ENCODE peak calls at places on chromosomes 3 and 15, in ten cellular contexts. F is fibroblast of mammary gland, M is adrenal gland, H is A673, W is dorsolateral prefrontal cortex, B is uterus, P is GM12864, Z is ovary, J is fibroblast of pulmonary artery, T is A549. C is an unnamed sample.

GRCh38 chr3:42159706-42160472 is 68.7 kb downstream of the TRAK1 start:
- DNase-seq in F (no peak), M (no peak), H (no peak), W (no peak), B (no peak), P (no peak), Z (no peak), J (no peak), T (peak; percentile 81), C (peak; percentile 93)

GRCh38 chr15:76239786-76240185 is 71.5 kb downstream of the ETFA start:
- DNase-seq in F (peak; percentile 2), M (no peak), H (peak; percentile 33), W (no peak), B (no peak), P (no peak), Z (no peak), J (no peak), T (no peak), C (no peak)

GRCh38 chr3:46127503-46127902 is 80.6 kb downstream of the CCR1 start:
- DNase-seq in F (peak; percentile 83), M (no peak), H (no peak), W (no peak), B (no peak), P (no peak), Z (no peak), J (peak; percentile 91), T (no peak), C (no peak)

GRCh38 chr3:196918968-196919367 is 23.4 kb downstream of the NCBP2 start:
- DNase-seq in F (no peak), M (no peak), H (no peak), W (no peak), B (no peak), P (no peak), Z (no peak), J (no peak), T (no peak), C (no peak)

GRCh38 chr3:188153498-188153948 is 434 bp upstream of the LPP start:
- DNase-seq in F (peak; percentile 90), M (peak; percentile 93), H (peak; percentile 91), W (no peak), B (peak; percentile 93), P (no peak), Z (peak; percentile 84), J (peak; percentile 97), T (peak; percentile 84), C (peak; percentile 92)

GRCh38 chr3:18066899-18067582 is 324.6 kb upstream of the TBC1D5 start:
- DNase-seq in F (no peak), M (no peak), H (no peak), W (no peak), B (no peak), P (no peak), Z (no peak), J (no peak), T (no peak), C (no peak)

GRCh38 chr3:174270841-174271240 is 588.3 kb upstream of the NAALADL2 start:
- DNase-seq in F (peak; percentile 73), M (no peak), H (no peak), W (no peak), B (no peak), P (no peak), Z (no peak), J (peak; percentile 65), T (no peak), C (no peak)

GRCh38 chr15:59060348-59060747 is 44.6 kb upstream of the CCNB2 start:
- DNase-seq in F (no peak), M (no peak), H (no peak), W (no peak), B (no peak), P (no peak), Z (no peak), J (no peak), T (no peak), C (no peak)

GRCh38 chr15:43779016-43779415 is 2.2 kb upstream of the ELL3 start:
- DNase-seq in F (no peak), M (no peak), H (no peak), W (no peak), B (no peak), P (no peak), Z (no peak), J (no peak), T (no peak), C (no peak)

GRCh38 chr15:43777293-43777819 is 590 bp upstream of the ELL3 start:
- DNase-seq in F (peak; percentile 76), M (peak; percentile 87), H (peak; percentile 88), W (peak; percentile 52), B (peak; percentile 79), P (peak; percentile 69), Z (peak; percentile 80), J (peak; percentile 75), T (no peak), C (peak; percentile 83)

GRCh38 chr15:43776101-43776717 is 557 bp downstream of the ELL3 start:
- DNase-seq in F (no peak), M (peak; percentile 46), H (no peak), W (no peak), B (peak; percentile 39), P (peak; percentile 77), Z (peak; percentile 50), J (no peak), T (no peak), C (peak; percentile 76)

GRCh38 chr15:43775411-43775965 is 1.3 kb downstream of the ELL3 start:
- DNase-seq in F (peak; percentile 59), M (peak; percentile 65), H (peak; percentile 79), W (peak; percentile 44), B (peak; percentile 42), P (no peak), Z (peak; percentile 43), J (peak; percentile 44), T (peak; percentile 25), C (peak; percentile 65)

DNA sequence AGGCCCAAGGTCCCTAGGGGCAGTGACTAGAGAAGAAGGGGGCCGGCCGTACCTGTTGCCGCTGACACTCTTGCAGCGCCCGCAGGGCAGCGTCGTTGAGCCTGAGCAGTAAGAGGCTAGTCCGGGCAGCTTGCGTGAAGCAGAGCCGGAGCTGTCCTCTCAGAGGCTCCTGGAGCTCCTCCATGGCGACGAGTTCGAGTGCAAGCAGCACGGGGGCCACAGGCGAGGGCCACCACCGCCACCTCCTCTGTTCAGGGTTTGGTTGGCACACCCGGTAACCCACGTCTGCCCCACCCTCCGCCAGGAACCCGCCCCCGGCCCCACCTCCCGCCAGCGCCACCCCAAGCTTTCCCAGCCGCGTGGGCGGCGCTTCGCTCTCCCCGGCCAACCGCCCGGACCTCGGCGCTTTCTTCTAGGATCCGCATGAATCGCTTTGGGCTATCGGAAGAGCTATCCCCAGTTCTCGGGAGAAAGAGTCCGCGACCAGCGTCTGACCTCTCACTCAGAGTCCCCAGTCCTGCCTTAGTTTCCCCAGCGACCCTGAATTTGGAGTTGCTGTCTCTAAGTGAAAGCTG is at the start of gene ELL3:
- DNase-seq in F (peak; percentile 64), M (peak; percentile 77), H (peak; percentile 87), W (peak; percentile 17), B (peak; percentile 66), P (no peak), Z (peak; percentile 75), J (peak; percentile 61), T (peak; percentile 37), C (peak; percentile 88)
- H3K4me3 ChIP-seq in F (peak within 1 kb of the TSS; percentile 74), M (peak within 1 kb of the TSS; percentile 57), H (peak within 1 kb of the TSS; percentile 75), W (peak within 1 kb of the TSS; percentile 69), B (peak within 1 kb of the TSS; percentile 65), P (peak within 1 kb of the TSS; percentile 48), Z (peak within 1 kb of the TSS; percentile 57), J (peak within 1 kb of the TSS; percentile 79), T (peak within 1 kb of the TSS; percentile 60), C (peak within 1 kb of the TSS; percentile 77)

DNA sequence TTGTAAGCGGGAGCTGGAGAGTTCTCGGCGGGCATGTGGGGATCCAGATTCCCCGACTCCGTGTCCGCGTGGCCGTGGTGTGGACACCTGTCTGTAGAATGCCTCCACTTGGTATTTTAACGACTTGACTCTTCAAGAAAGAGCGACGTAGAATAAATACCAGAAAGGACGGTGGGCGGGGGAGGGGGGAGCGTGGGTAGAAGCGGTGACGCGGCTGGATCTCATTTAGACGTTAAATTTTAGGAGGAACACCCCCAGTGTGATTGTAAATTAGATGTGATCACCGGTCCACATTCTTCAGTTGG is 625 bp upstream of the PYGO1 start:
- DNase-seq in F (no peak), M (no peak), H (no peak), W (no peak), B (peak; percentile 44), P (no peak), Z (no peak), J (no peak), T (no peak), C (peak; percentile 48)
- H3K4me3 ChIP-seq in F (peak overlapping the region; percentile 65), M (peak overlapping the region; percentile 31), H (peak overlapping the region; percentile 49), W (peak overlapping the region; percentile 68), B (peak overlapping the region; percentile 87), P (no peak overlapping the region), Z (peak overlapping the region; percentile 70), J (peak overlapping the region; percentile 62), T (peak overlapping the region; percentile 78), C (peak overlapping the region; percentile 51)

GRCh38 chr15:65421360-65422215 is 1.2 kb downstream of the IGDCC4 start:
- DNase-seq in F (peak; percentile 66), M (peak; percentile 64), H (peak; percentile 58), W (peak; percentile 54), B (peak; percentile 33), P (peak; percentile 15), Z (peak; percentile 80), J (no peak), T (no peak), C (peak; percentile 95)

GRCh38 chr15:65418596-65418995 is 4.2 kb downstream of the IGDCC4 start:
- DNase-seq in F (no peak), M (no peak), H (no peak), W (no peak), B (no peak), P (no peak), Z (no peak), J (no peak), T (no peak), C (no peak)

GRCh38 chr15:65423977-65424679 is 1.4 kb upstream of the IGDCC4 start:
- DNase-seq in F (peak; percentile 64), M (no peak), H (peak; percentile 51), W (no peak), B (no peak), P (no peak), Z (peak; percentile 13), J (no peak), T (no peak), C (no peak)

GRCh38 chr15:65423150-65423976 is 616 bp upstream of the IGDCC4 start:
- DNase-seq in F (no peak), M (no peak), H (no peak), W (no peak), B (no peak), P (no peak), Z (peak; percentile 50), J (no peak), T (no peak), C (no peak)

GRCh38 chr15:65420975-65421359 is 1.8 kb downstream of the IGDCC4 start:
- DNase-seq in F (no peak), M (no peak), H (no peak), W (no peak), B (no peak), P (no peak), Z (no peak), J (no peak), T (no peak), C (no peak)
- H3K4me3 ChIP-seq in F (peak overlapping the region; percentile 53), M (peak overlapping the region; percentile 36), H (no peak overlapping the region), W (peak overlapping the region; percentile 66), B (peak overlapping the region; percentile 48), P (no peak overlapping the region), Z (peak overlapping the region; percentile 46), J (no peak overlapping the region), T (no peak overlapping the region), C (peak overlapping the region; percentile 79)

DNA sequence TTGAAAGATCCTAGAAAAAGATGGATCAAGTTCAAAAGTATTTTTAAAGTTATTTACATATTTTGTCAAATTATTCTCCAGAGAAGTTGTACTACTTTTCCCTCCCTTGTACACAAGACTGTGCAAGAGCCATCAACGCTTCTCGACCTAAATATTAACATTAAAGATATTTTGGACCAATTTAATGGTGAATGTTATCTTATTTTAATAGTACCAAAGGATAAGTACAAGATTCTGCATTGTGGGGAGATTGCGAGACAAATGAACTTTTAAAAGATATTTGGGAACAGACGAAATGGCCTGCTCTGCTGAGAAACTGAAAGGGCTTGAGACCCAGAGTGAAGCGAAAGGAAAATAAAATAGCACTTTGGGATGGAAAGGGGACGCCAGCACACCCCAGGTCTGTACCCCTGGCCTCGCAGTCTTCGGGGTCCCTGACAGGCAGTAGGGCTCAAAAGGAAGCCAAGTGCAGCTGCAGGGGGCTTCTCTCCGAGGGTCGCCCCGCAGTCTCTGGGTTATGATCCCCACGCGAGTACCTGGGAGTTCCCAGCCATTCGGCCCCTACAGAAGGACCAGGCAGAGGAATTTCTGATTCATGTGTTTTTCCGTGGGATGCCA is 97.5 kb upstream of the VGLL3 start:
- DNase-seq in F (no peak), M (no peak), H (no peak), W (no peak), B (no peak), P (no peak), Z (no peak), J (peak; percentile 18), T (no peak), C (peak; percentile 5)
- H3K4me3 ChIP-seq in F (peak overlapping the region; percentile 58), M (peak overlapping the region; percentile 27), H (peak overlapping the region; percentile 48), W (peak overlapping the region; percentile 77), B (peak overlapping the region; percentile 51), P (peak overlapping the region; percentile 28), Z (peak overlapping the region; percentile 66), J (peak overlapping the region; percentile 59), T (peak overlapping the region; percentile 48), C (no peak overlapping the region)